ENCODE peak calls at places on chromosomes 6 and 20, in five cellular contexts. O, X, Y, Q and F are unnamed samples. For H3K4me1, the result is how much of the 10 kb centered on the place peaks cover.

GRCh38 chr20:53708129-53708968 is 114.7 kb upstream of the ZNF217 start:
- DNase-seq in O (peak), X (no peak), Y (no peak), Q (no peak), F (no peak)

GRCh38 chr6:111468329-111469012 is 14.5 kb downstream of the REV3L start:
- DNase-seq in O (no peak), X (no peak), Y (no peak), Q (no peak), F (no peak)

GRCh38 chr6:151054304-151054703 is 185.5 kb upstream of the AKAP12 start:
- DNase-seq in O (no peak), X (no peak), Y (no peak), Q (no peak), F (no peak)

GRCh38 chr6:164106345-164106769 is 691.8 kb downstream of the QKI start:
- DNase-seq in O (no peak), X (no peak), Y (peak), Q (no peak), F (peak)

GRCh38 chr6:87104657-87105056 is 9.8 kb upstream of the CGA start:
- DNase-seq in O (no peak), X (no peak), Y (no peak), Q (no peak), F (no peak)

GRCh38 chr20:21529863-21530262 is 16.0 kb upstream of the NKX2-2 start:
- DNase-seq in O (no peak), X (peak), Y (peak), Q (no peak), F (no peak)

GRCh38 chr20:60203451-60203850 is 245.2 kb downstream of the CDH26 start:
- DNase-seq in O (no peak), X (no peak), Y (no peak), Q (no peak), F (no peak)

GRCh38 chr20:10185741-10186558 is 32.7 kb upstream of the SNAP25 start:
- DNase-seq in O (no peak), X (no peak), Y (peak), Q (no peak), F (no peak)

GRCh38 chr6:25175216-25175615 is 104.0 kb upstream of the CARMIL1 start:
- DNase-seq in O (no peak), X (no peak), Y (no peak), Q (peak), F (no peak)

GRCh38 chr20:50238081-50238800 is 47.6 kb downstream of the CEBPB start:
- DNase-seq in O (no peak), X (no peak), Y (no peak), Q (no peak), F (no peak)

GRCh38 chr20:25470045-25470444 is 62.6 kb downstream of the GINS1 start:
- DNase-seq in O (peak), X (peak), Y (peak), Q (peak), F (peak)

GRCh38 chr6:73823046-73823735 is 127.2 kb downstream of the CD109 start:
- DNase-seq in O (no peak), X (no peak), Y (no peak), Q (no peak), F (no peak)

GRCh38 chr20:34525709-34526416 is 9.6 kb downstream of the DYNLRB1 start:
- DNase-seq in O (no peak), X (peak), Y (peak), Q (no peak), F (peak)

GRCh38 chr6:24749292-24749691 is 25.4 kb upstream of the GMNN start:
- DNase-seq in O (no peak), X (no peak), Y (no peak), Q (no peak), F (no peak)

GRCh38 chr6:161079566-161080262 is 88.1 kb downstream of the MAP3K4 start:
- DNase-seq in O (no peak), X (no peak), Y (no peak), Q (no peak), F (no peak)

GRCh38 chr20:14401479-14402138 is 64.2 kb upstream of the FLRT3 start:
- DNase-seq in O (no peak), X (no peak), Y (no peak), Q (no peak), F (peak)

GRCh38 chr6:17179246-17180073 is 77.6 kb downstream of the STMND1 start:
- DNase-seq in O (no peak), X (no peak), Y (no peak), Q (no peak), F (no peak)

GRCh38 chr6:23213193-23213592 is 643.8 kb downstream of the HDGFL1 start:
- DNase-seq in O (no peak), X (no peak), Y (no peak), Q (no peak), F (no peak)

GRCh38 chr6:156775717-156776116 is 1.5 kb upstream of the ARID1B start:
- DNase-seq in O (no peak), X (no peak), Y (no peak), Q (no peak), F (no peak)

GRCh38 chr6:162055365-162055764 is 672.2 kb downstream of the PRKN start:
- DNase-seq in O (no peak), X (no peak), Y (no peak), Q (no peak), F (no peak)

GRCh38 chr6:33599413-33599911 is 19.4 kb upstream of the BAK1 start:
- DNase-seq in O (no peak), X (no peak), Y (no peak), Q (no peak), F (no peak)

GRCh38 chr6:170480045-170480714 is 72.9 kb downstream of the PSMB1 start:
- DNase-seq in O (no peak), X (no peak), Y (no peak), Q (peak), F (no peak)

GRCh38 chr20:46482864-46483263 is 30.5 kb downstream of the ZNF334 start:
- DNase-seq in O (no peak), X (no peak), Y (no peak), Q (no peak), F (no peak)

GRCh38 chr6:14305131-14305530 is 187.6 kb downstream of the CD83 start:
- DNase-seq in O (no peak), X (no peak), Y (no peak), Q (no peak), F (no peak)

GRCh38 chr6:168270274-168271174 is 49.1 kb downstream of the DACT2 start:
- DNase-seq in O (no peak), X (no peak), Y (no peak), Q (no peak), F (no peak)

GRCh38 chr20:39394461-39394860 is 432.3 kb downstream of the DHX35 start:
- DNase-seq in O (no peak), X (no peak), Y (no peak), Q (no peak), F (no peak)

GRCh38 chr20:33835773-33836172 is 24.6 kb downstream of the CHMP4B start:
- DNase-seq in O (no peak), X (no peak), Y (no peak), Q (no peak), F (no peak)

GRCh38 chr20:37042986-37043972 is 52.5 kb downstream of the RBL1 start:
- DNase-seq in O (peak), X (no peak), Y (no peak), Q (no peak), F (no peak)

GRCh38 chr6:13273931-13274706 is 54.2 kb downstream of the TBC1D7 start:
- DNase-seq in O (peak), X (no peak), Y (no peak), Q (no peak), F (no peak)

GRCh38 chr6:136669299-136669699 is 119.1 kb upstream of the MAP7 start:
- DNase-seq in O (no peak), X (no peak), Y (peak), Q (no peak), F (no peak)

GRCh38 chr6:10297825-10298224 is 117.0 kb downstream of the TFAP2A start:
- DNase-seq in O (no peak), X (no peak), Y (no peak), Q (no peak), F (no peak)

GRCh38 chr20:50794181-50794845 is 548 bp upstream of the BCAS4 start:
- DNase-seq in O (no peak), X (no peak), Y (no peak), Q (no peak), F (no peak)

GRCh38 chr6:158160932-158161539 is 7.0 kb downstream of the SERAC1 start:
- DNase-seq in O (no peak), X (no peak), Y (no peak), Q (no peak), F (no peak)
- TF ChIP-seq YY1 in O (no peak), X (no peak), Y (no peak), Q (no peak), F (no peak)

DNA sequence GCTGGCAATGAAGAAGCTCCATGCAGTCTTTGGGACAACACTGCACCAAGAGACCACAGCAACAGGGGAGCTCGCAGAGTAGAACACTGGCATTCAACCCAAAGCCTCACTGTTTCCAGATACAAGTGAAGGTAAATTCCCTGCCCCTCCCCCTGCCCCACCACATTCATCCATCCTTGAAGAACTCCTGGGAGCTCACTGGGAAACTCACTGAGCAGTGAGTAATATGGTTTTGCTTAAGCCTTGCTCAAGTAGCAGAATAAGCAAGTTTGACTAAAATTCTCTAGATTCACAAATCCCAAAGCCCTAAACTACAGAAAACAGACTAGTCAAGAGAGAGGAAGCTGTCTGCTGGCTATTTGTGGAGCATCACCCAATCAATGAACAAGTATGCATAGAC is 82.2 kb downstream of the UNC5CL start:
- DNase-seq in O (no peak), X (no peak), Y (no peak), Q (no peak), F (no peak)
- H3K4me1 ChIP-seq in O (under half), X (under half), Y (half or more), Q (under half), F (under half)

DNA sequence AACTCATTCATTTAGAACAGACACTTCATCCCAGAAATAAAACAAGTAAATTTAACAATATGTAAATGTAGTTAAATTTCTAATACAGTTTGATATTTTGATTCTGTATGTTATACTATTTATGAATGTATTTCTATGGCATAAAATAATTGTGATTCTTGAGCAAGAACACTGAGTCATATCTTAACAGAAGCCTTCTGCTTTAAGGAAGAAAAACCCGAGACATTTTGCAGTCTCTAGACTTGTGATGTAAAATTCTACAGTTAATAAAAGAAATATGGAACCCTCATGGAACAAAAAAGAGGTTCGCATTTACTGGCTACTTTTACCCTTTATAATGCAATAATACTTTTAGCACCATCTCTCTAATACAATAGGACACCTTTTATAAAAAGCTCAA is 47.9 kb upstream of the SCML4 start:
- DNase-seq in O (no peak), X (no peak), Y (no peak), Q (no peak), F (no peak)
- TF ChIP-seq RAD21 in O (no peak), X (no peak), Y (no peak), Q (no peak), F (no peak)

GRCh38 chr6:80185492-80185891 is 79.0 kb downstream of the BCKDHB start:
- DNase-seq in O (no peak), X (no peak), Y (no peak), Q (no peak), F (no peak)

GRCh38 chr6:80179691-80180090 is 73.2 kb downstream of the BCKDHB start:
- DNase-seq in O (no peak), X (no peak), Y (no peak), Q (no peak), F (no peak)

GRCh38 chr6:80183019-80183418 is 76.5 kb downstream of the BCKDHB start:
- DNase-seq in O (no peak), X (no peak), Y (no peak), Q (no peak), F (no peak)

GRCh38 chr6:80182291-80182690 is 75.8 kb downstream of the BCKDHB start:
- DNase-seq in O (no peak), X (no peak), Y (no peak), Q (no peak), F (no peak)

GRCh38 chr6:80181352-80182081 is 75.0 kb downstream of the BCKDHB start:
- DNase-seq in O (no peak), X (no peak), Y (no peak), Q (no peak), F (no peak)
- TF ChIP-seq YY1 in O (no peak), X (no peak), Y (no peak), Q (no peak), F (no peak)

DNA sequence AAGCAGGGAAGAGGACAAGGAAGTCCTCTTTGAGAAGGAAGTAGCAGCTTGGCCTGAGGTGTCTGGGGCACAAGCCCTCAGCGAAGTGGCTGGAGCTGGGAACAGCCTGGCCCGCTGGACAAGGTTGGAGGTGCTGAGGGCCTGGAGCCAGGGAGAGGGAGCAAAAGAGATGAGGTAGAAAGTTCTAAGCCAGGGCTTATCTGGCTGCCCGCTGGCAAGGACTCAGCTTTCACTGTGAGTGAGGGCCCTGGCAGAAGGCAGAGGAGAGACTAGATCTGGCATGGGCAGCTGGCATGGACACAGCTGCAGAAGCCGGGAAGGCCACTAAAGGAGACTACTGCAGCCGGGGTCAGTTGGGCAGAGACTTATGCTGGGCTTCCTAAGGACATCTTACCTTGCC is 21.8 kb upstream of the PCMTD2 start:
- DNase-seq in O (no peak), X (no peak), Y (no peak), Q (no peak), F (no peak)
- H3K4me1 ChIP-seq in O (under half), X (under half), Y (half or more), Q (under half), F (under half)